ENCODE peak calls at places on chromosome 3, in seven cellular contexts. C is adipocyte, O is pancreas, T is fibroblast of mammary gland, G is OCI-LY7, Q is AG09309, N is cardiac muscle cell. X is an unnamed sample.

GRCh38 chr3:118101891-118102290 is 932.8 kb downstream of the IGSF11 start:
- DNase-seq in C (no peak), O (no peak), T (no peak), G (no peak), Q (no peak), N (no peak), X (no peak)

GRCh38 chr3:194089357-194090177 is 46.4 kb upstream of the HES1 start:
- DNase-seq in C (peak; percentile 79), O (peak; percentile 53), T (peak; percentile 99), G (no peak), Q (peak; percentile 100), N (no peak), X (peak; percentile 95)

GRCh38 chr3:187101184-187102072 is 37.9 kb downstream of the RPL39L start:
- DNase-seq in C (peak; percentile 70), O (peak; percentile 63), T (peak; percentile 73), G (peak; percentile 52), Q (peak; percentile 7), N (peak; percentile 30), X (no peak)

GRCh38 chr3:42118762-42119361 is 27.7 kb downstream of the TRAK1 start:
- DNase-seq in C (peak; percentile 21), O (no peak), T (peak; percentile 48), G (peak; percentile 83), Q (no peak), N (peak; percentile 52), X (no peak)

GRCh38 chr3:171393032-171393744 is 67.0 kb downstream of the TNIK start:
- DNase-seq in C (no peak), O (no peak), T (no peak), G (no peak), Q (no peak), N (peak; percentile 74), X (no peak)

GRCh38 chr3:26281284-26281977 is 341.1 kb upstream of the LRRC3B start:
- DNase-seq in C (no peak), O (peak; percentile 76), T (no peak), G (no peak), Q (no peak), N (no peak), X (no peak)

GRCh38 chr3:123749716-123750115 is 134.4 kb downstream of the MYLK start:
- DNase-seq in C (peak; percentile 94), O (no peak), T (peak; percentile 94), G (no peak), Q (peak; percentile 97), N (no peak), X (peak; percentile 85)

GRCh38 chr3:111910806-111911205 is 51.7 kb downstream of the PHLDB2 start:
- DNase-seq in C (peak; percentile 64), O (no peak), T (peak; percentile 80), G (no peak), Q (peak; percentile 86), N (peak; percentile 41), X (no peak)

GRCh38 chr3:99319961-99320360 is 318.4 kb upstream of the COL8A1 start:
- DNase-seq in C (peak; percentile 84), O (no peak), T (peak; percentile 85), G (no peak), Q (peak; percentile 77), N (no peak), X (no peak)

GRCh38 chr3:16048435-16049318 is 125.8 kb upstream of the GALNT15 start:
- DNase-seq in C (peak; percentile 90), O (no peak), T (peak; percentile 87), G (peak; percentile 62), Q (no peak), N (peak; percentile 69), X (no peak)

GRCh38 chr3:47482411-47482810 is 6.7 kb upstream of the SCAP start:
- DNase-seq in C (no peak), O (no peak), T (no peak), G (no peak), Q (no peak), N (no peak), X (no peak)

GRCh38 chr3:196842567-196843434 is 24.9 kb upstream of the SENP5 start:
- DNase-seq in C (no peak), O (no peak), T (no peak), G (no peak), Q (no peak), N (no peak), X (no peak)

GRCh38 chr3:64000446-64001055 is 22.7 kb downstream of the PSMD6 start:
- DNase-seq in C (peak; percentile 10), O (no peak), T (no peak), G (no peak), Q (no peak), N (no peak), X (no peak)

GRCh38 chr3:122364508-122364907 is 18.5 kb downstream of the MIX23 start:
- DNase-seq in C (no peak), O (no peak), T (no peak), G (no peak), Q (no peak), N (no peak), X (no peak)

GRCh38 chr3:126337980-126338651 is 19.1 kb downstream of the KLF15 start:
- DNase-seq in C (no peak), O (no peak), T (no peak), G (no peak), Q (no peak), N (no peak), X (no peak)

GRCh38 chr3:13655074-13655913 is 106.4 kb downstream of the FBLN2 start:
- DNase-seq in C (peak; percentile 77), O (peak; percentile 57), T (peak; percentile 21), G (no peak), Q (no peak), N (peak; percentile 87), X (no peak)

GRCh38 chr3:115990669-115991068 is 367.4 kb downstream of the GAP43 start:
- DNase-seq in C (no peak), O (no peak), T (no peak), G (no peak), Q (no peak), N (no peak), X (no peak)

GRCh38 chr3:36095238-36095637 is 285.1 kb upstream of the STAC start:
- DNase-seq in C (no peak), O (no peak), T (no peak), G (peak; percentile 12), Q (no peak), N (no peak), X (no peak)
- H3K4me3 ChIP-seq in C (no peak overlapping the region), O (no peak overlapping the region), T (no peak overlapping the region), G (no peak overlapping the region), Q (no peak overlapping the region), N (no peak overlapping the region), X (no peak overlapping the region)

GRCh38 chr3:137970914-137971831 is 38.8 kb upstream of the CLDN18 start:
- DNase-seq in C (peak; percentile 86), O (peak; percentile 82), T (peak; percentile 68), G (peak; percentile 46), Q (no peak), N (peak; percentile 88), X (no peak)
- H3K4me3 ChIP-seq in C (peak overlapping the region; percentile 45), O (no peak overlapping the region), T (no peak overlapping the region), G (no peak overlapping the region), Q (no peak overlapping the region), N (no peak overlapping the region), X (no peak overlapping the region)

GRCh38 chr3:179016979-179017670 is 54.5 kb downstream of the ZMAT3 start:
- DNase-seq in C (peak; percentile 34), O (no peak), T (no peak), G (peak; percentile 37), Q (no peak), N (no peak), X (no peak)
- H3K4me3 ChIP-seq in C (peak overlapping the region; percentile 46), O (no peak overlapping the region), T (no peak overlapping the region), G (peak overlapping the region; percentile 51), Q (no peak overlapping the region), N (no peak overlapping the region), X (no peak overlapping the region)

GRCh38 chr3:156674911-156675743 is 737 bp downstream of the TIPARP start:
- DNase-seq in C (peak; percentile 79), O (peak; percentile 69), T (peak; percentile 43), G (peak; percentile 66), Q (no peak), N (peak; percentile 56), X (no peak)
- H3K4me3 ChIP-seq in C (peak overlapping the region; percentile 98), O (peak overlapping the region; percentile 91), T (peak overlapping the region; percentile 73), G (peak overlapping the region; percentile 96), Q (peak overlapping the region; percentile 95), N (peak overlapping the region; percentile 99), X (peak overlapping the region; percentile 85)

DNA sequence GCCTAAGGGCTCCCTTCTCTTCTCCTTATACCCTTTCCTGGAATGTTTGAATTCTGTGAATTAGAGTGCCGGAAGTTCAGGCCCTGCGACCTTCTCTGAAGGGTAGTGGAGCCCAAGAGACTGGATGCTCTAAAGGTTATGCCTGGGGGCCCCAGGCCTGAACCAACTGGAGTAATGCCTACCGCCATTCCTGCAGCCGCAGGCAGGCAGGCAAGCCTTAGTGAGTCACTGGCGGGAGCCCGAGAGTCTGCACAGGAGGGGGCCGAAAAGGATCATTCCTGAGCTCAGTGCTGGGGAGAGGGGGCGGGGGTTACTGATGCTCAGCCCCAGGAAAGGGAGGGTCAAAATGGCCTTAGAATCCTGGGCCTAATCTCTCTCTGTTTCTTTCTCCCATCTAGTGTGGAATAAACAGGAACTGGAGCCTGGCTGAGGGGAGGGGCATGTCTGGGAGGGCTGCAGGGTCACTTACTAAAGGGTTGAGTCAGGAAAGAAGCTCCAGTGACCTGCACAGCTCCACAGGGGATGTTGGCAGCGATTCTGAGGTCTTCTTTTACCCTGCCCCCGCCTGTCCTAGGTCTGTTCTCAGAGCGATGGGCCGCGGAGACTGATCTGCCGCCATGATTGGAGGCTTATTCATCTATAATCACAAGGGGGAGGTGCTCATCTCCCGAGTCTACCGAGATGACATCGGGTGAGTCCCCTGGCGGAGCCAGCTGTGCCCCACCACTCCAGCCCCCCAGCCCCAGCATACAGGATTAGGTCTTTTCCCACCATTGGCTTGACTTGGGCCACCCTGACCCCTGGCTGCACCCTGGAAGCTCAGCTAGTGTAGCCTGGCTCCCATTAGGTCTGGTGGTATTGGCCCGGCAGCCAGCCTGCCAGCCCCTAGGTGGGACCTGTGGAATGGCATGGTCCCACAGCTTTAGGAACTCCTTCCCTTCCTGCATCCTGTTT is 2.0 kb downstream of the AP2M1 start:
- DNase-seq in C (peak; percentile 95), O (no peak), T (peak; percentile 98), G (no peak), Q (peak; percentile 84), N (peak; percentile 76), X (no peak)
- H3K4me3 ChIP-seq in C (peak overlapping the region; percentile 96), O (peak overlapping the region; percentile 100), T (peak overlapping the region; percentile 91), G (peak overlapping the region; percentile 94), Q (peak overlapping the region; percentile 82), N (peak overlapping the region; percentile 99), X (peak overlapping the region; percentile 85)

DNA sequence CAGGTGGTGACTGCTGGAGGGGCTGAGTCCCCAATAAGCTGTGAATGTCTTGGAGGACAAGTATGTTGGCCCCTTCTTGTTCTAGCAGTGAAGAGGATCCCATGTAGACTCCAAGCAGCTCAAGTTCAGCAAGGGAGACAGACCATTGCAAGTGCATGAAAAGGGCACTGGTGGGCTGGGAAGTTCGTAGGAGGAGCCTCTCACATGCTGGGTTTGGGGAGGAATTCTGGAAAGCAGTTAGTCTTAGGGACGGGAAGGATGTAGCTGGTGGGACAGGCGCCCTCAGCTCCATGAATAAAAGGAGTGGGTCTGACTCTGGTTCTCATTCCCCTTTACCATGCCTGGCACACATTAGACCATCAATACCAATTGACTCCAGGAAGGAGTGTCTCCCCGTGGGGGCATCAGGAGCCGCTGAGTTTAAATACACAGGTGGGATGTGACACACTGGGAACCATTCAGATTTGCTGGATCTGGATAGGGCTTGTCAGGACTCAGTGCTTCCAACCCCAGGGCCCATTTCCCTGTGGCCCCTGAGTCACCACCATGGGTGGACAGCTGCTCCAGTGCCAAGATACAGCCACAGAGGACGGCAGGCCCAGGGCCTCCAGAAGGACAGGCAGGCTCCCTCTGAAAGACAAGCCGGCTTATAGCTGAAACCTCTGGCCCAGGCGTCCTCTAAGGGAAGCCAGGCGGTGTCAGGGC is 554 bp upstream of the XYLB start:
- DNase-seq in C (no peak), O (no peak), T (no peak), G (no peak), Q (no peak), N (no peak), X (no peak)
- H3K4me3 ChIP-seq in C (peak overlapping the region; percentile 85), O (peak overlapping the region; percentile 88), T (no peak overlapping the region), G (peak overlapping the region; percentile 70), Q (no peak overlapping the region), N (no peak overlapping the region), X (peak overlapping the region; percentile 79)